ENCODE peak calls at places on chromosome 10, in four cellular contexts. S is vagina, F is HL-60, O is sigmoid colon. Y is an unnamed sample.

GRCh38 chr10:101014966-101015581 is 15.5 kb downstream of the LZTS2 start:
- DNase-seq in O (no peak), F (no peak), S (no peak), Y (no peak)

GRCh38 chr10:119750391-119751230 is 24.8 kb downstream of the INPP5F start:
- DNase-seq in S (no peak), F (peak; percentile 79), O (peak; percentile 89), Y (peak; percentile 22)

GRCh38 chr10:11170993-11171416 is 153.3 kb downstream of the CELF2 start:
- DNase-seq in O (no peak), S (no peak), F (peak; percentile 62), Y (no peak)

GRCh38 chr10:33224251-33224965 is 110.1 kb downstream of the NRP1 start:
- DNase-seq in S (no peak), O (no peak), F (no peak), Y (no peak)

GRCh38 chr10:126670056-126670743 is at the start of gene C10orf90:
- DNase-seq in S (no peak), F (no peak), O (no peak), Y (no peak)

GRCh38 chr10:929965-930364 is 1.5 kb downstream of the LARP4B start:
- DNase-seq in F (peak; percentile 65), O (no peak), S (no peak), Y (no peak)

GRCh38 chr10:95229724-95230627 is 35.9 kb downstream of the ACSM6 start:
- DNase-seq in F (no peak), S (no peak), O (no peak), Y (no peak)

GRCh38 chr10:78033623-78034470 is at the start of gene RPS24:
- DNase-seq in F (peak; percentile 97), S (no peak), O (peak; percentile 98), Y (peak; percentile 82)

GRCh38 chr10:43707755-43708154 is 59.1 kb upstream of the ZNF32 start:
- DNase-seq in S (no peak), F (no peak), O (no peak), Y (no peak)

GRCh38 chr10:119250641-119251314 is 43.4 kb downstream of the GRK5 start:
- DNase-seq in F (no peak), S (no peak), O (no peak), Y (no peak)

GRCh38 chr10:79298403-79299244 is 48.6 kb upstream of the PPIF start:
- DNase-seq in O (peak; percentile 86), S (no peak), F (no peak), Y (no peak)

GRCh38 chr10:121375201-121375600 is 223.0 kb downstream of the FGFR2 start:
- DNase-seq in S (no peak), O (no peak), F (no peak), Y (no peak)

GRCh38 chr10:101766306-101766705 is 9.6 kb downstream of the FGF8 start:
- DNase-seq in O (peak; percentile 50), F (no peak), S (no peak), Y (no peak)

GRCh38 chr10:14740684-14741247 is 33.9 kb downstream of the FAM107B start:
- DNase-seq in S (no peak), O (no peak), F (no peak), Y (no peak)

GRCh38 chr10:104028146-104028545 is 57.5 kb downstream of the COL17A1 start:
- DNase-seq in S (no peak), F (peak; percentile 52), O (no peak), Y (no peak)

GRCh38 chr10:28623483-28623882 is 53.8 kb upstream of the BAMBI start:
- DNase-seq in O (no peak), F (no peak), S (no peak), Y (no peak)

GRCh38 chr10:115945696-115946445 is 327.1 kb downstream of the GFRA1 start:
- DNase-seq in F (no peak), S (no peak), O (no peak), Y (no peak)

GRCh38 chr10:122310311-122311050 is 39.4 kb downstream of the BTBD16 start:
- DNase-seq in O (no peak), S (no peak), F (no peak), Y (no peak)

GRCh38 chr10:79179404-79180309 is 110.9 kb downstream of the ZMIZ1 start:
- DNase-seq in O (no peak), S (no peak), F (no peak), Y (no peak)

GRCh38 chr10:14773551-14774213 is 1.0 kb downstream of the FAM107B start:
- DNase-seq in O (no peak), F (no peak), S (no peak), Y (no peak)

GRCh38 chr10:130018253-130018652 is 54.2 kb upstream of the EBF3 start:
- DNase-seq in S (no peak), F (peak; percentile 37), O (no peak), Y (no peak)

GRCh38 chr10:77943086-77943901 is 16.7 kb upstream of the DLG5 start:
- DNase-seq in O (peak; percentile 72), F (no peak), S (no peak), Y (no peak)

GRCh38 chr10:48487244-48487643 is 117.6 kb downstream of the ARHGAP22 start:
- DNase-seq in S (no peak), F (no peak), O (no peak), Y (no peak)

GRCh38 chr10:122461367-122461728 is at the start of gene HTRA1:
- DNase-seq in O (peak; percentile 92), F (no peak), S (no peak), Y (no peak)

GRCh38 chr10:34186740-34187139 is 628.4 kb downstream of the PARD3 start:
- DNase-seq in S (no peak), F (no peak), O (no peak), Y (no peak)

GRCh38 chr10:28690545-28690944 is 13.2 kb downstream of the BAMBI start:
- DNase-seq in F (no peak), O (no peak), S (peak; percentile 12), Y (no peak)

GRCh38 chr10:46547331-46547880 is 9.1 kb downstream of the GPRIN2 start:
- DNase-seq in O (peak; percentile 57), F (no peak), S (no peak), Y (no peak)

GRCh38 chr10:132986576-132986975 is 44.2 kb upstream of the CFAP46 start:
- DNase-seq in O (no peak), F (no peak), S (no peak), Y (no peak)

GRCh38 chr10:49360271-49361177 is 35.4 kb downstream of the DRGX start:
- DNase-seq in S (peak; percentile 87), F (peak; percentile 72), O (peak; percentile 40), Y (no peak)

GRCh38 chr10:132478341-132479023 is 59.1 kb upstream of the INPP5A start:
- DNase-seq in S (no peak), F (no peak), O (peak; percentile 58), Y (no peak)

GRCh38 chr10:52334595-52334994 is 20.5 kb downstream of the DKK1 start:
- DNase-seq in S (no peak), F (no peak), O (no peak), Y (peak; percentile 14)

GRCh38 chr10:126504051-126504760 is 115.9 kb upstream of the ADAM12 start:
- DNase-seq in F (peak; percentile 29), O (no peak), S (no peak), Y (peak; percentile 1)

GRCh38 chr10:90591629-90592028 is 266.2 kb downstream of the HTR7 start:
- DNase-seq in F (no peak), O (no peak), S (no peak), Y (no peak)
- TF ChIP-seq POLR2AphosphoS5 in F (no peak), O (no peak), S (no peak), Y (no peak)

GRCh38 chr10:98424308-98425254 is 9.6 kb upstream of the PYROXD2 start:
- DNase-seq in F (no peak), S (peak; percentile 70), O (peak; percentile 58), Y (no peak)

GRCh38 chr10:98422182-98422581 is 7.2 kb upstream of the PYROXD2 start:
- DNase-seq in S (no peak), F (no peak), O (peak; percentile 57), Y (no peak)

GRCh38 chr10:98423691-98424120 is 8.7 kb upstream of the PYROXD2 start:
- DNase-seq in F (no peak), S (no peak), O (peak; percentile 45), Y (no peak)

GRCh38 chr10:98427011-98427515 is 12.1 kb upstream of the PYROXD2 start:
- DNase-seq in O (peak; percentile 47), F (no peak), S (peak; percentile 82), Y (no peak)

DNA sequence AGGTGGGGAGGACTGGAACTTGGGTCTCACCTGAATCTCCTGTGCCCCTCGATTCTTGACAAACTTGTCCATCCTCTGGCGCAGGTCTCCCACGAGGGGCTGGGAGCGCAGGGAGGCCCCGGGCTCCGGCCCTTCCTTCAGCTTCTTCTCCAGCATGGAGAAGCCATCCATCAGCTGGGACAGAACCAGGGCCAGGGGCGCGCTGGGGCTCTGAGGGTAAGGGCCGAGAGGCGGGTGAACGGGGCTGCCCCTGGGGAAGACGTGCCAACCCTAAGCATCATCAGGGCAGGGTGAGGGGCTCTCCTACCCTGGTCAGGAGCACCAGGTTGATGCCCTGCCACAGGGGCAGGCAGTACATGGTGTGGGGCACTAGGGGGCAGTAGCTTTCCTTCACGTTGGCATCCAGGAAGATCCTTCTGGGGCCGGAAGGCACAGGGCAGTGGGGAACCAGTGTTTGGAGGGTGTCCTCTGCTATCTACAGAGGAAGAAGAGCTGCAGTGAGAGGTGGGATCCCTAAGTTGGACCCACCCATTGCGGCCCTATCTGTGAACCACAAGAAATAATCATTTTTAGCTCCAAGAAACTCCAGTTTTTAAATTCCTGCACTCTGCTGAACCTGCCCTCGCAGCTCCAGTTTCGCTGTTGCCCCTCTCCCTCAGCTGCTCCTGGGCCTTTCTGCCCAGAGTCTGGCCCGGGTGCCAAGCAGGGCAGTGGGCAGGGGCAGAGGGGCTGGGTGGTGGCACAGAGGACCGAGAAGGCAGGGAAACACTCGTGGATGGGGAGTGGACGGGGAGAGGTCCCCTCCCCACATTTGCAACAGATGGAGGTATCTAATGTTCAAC is 10.8 kb upstream of the PYROXD2 start:
- DNase-seq in S (peak; percentile 92), F (peak; percentile 45), O (peak; percentile 62), Y (no peak)
- TF ChIP-seq POLR2AphosphoS5 in S (no peak), F (no peak), O (no peak), Y (no peak)

GRCh38 chr10:12264204-12264908 is 68.4 kb downstream of the CDC123 start:
- DNase-seq in O (peak; percentile 85), F (peak; percentile 49), S (no peak), Y (no peak)
- TF ChIP-seq POLR2AphosphoS5 in O (peak; percentile 34), F (no peak), S (no peak), Y (no peak)

GRCh38 chr10:69974551-69975155 is 78.0 kb upstream of the MACROH2A2 start:
- DNase-seq in S (no peak), O (no peak), F (no peak), Y (peak; percentile 63)
- TF ChIP-seq POLR2AphosphoS5 in S (no peak), O (no peak), F (no peak), Y (peak; percentile 49)

DNA sequence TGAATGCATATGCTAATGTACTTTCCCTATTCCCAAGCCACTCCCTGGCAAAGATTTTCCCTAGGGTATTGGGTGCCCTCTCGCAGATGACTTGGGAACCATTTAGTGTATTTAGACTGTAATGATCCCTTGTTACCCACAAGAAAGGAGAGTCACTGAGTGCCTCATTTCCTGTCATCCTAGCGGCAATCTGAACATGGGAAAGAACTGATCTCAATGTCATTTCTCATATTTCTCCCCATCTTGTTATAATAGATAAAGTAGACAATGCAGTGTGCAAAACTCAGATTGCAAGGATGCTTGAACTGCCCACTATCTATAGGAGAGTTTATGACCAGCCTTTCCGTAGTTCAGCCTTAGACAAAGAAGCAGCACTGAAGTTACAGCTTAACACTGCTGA is 123.3 kb downstream of the MICU1 start:
- DNase-seq in O (no peak), F (no peak), S (no peak), Y (no peak)
- TF ChIP-seq POLR2AphosphoS5 in O (no peak), F (no peak), S (no peak), Y (no peak)

GRCh38 chr10:4447977-4448376 is 378.0 kb upstream of the AKR1E2 start:
- DNase-seq in F (no peak), O (no peak), S (no peak), Y (no peak)
- TF ChIP-seq POLR2AphosphoS5 in F (no peak), O (no peak), S (no peak), Y (no peak)